ENCODE peak calls at places on chromosomes 13 and 19, in five cellular contexts. X, Y, M, W and F are unnamed samples. For H3K4me1, the result is how much of the 10 kb centered on the place peaks cover.

GRCh38 chr13:89726690-89727435 is 1620.6 kb upstream of the MIR17HG start:
- DNase-seq in Y (no peak), M (no peak), W (no peak), X (no peak), F (no peak)

GRCh38 chr19:1465191-1466016 is 13.6 kb downstream of the C19orf25 start:
- DNase-seq in W (no peak), X (peak), Y (no peak), M (peak), F (no peak)

GRCh38 chr19:45931055-45931454 is 16.5 kb upstream of the NANOS2 start:
- DNase-seq in X (no peak), W (no peak), Y (no peak), M (no peak), F (no peak)

GRCh38 chr19:19420570-19421301 is 15.3 kb downstream of the GATAD2A start:
- DNase-seq in M (no peak), X (no peak), W (no peak), Y (no peak), F (no peak)

GRCh38 chr19:48006762-48007161 is 12.3 kb downstream of the ELSPBP1 start:
- DNase-seq in Y (peak), X (no peak), W (no peak), M (peak), F (no peak)

GRCh38 chr13:37173214-37173613 is 67.8 kb upstream of the CSNK1A1L start:
- DNase-seq in M (peak), W (no peak), Y (no peak), X (no peak), F (no peak)

GRCh38 chr13:113864303-113864890 is 521 bp upstream of the GAS6 start:
- DNase-seq in W (peak), Y (no peak), M (no peak), X (no peak), F (no peak)

GRCh38 chr13:21676611-21677021 is 5.7 kb downstream of the FGF9 start:
- DNase-seq in X (peak), M (peak), W (no peak), Y (no peak), F (no peak)

GRCh38 chr19:6212403-6213265 is 67.1 kb downstream of the MLLT1 start:
- DNase-seq in M (no peak), X (no peak), Y (no peak), W (peak), F (no peak)

GRCh38 chr19:16957151-16957662 is 68.4 kb downstream of the F2RL3 start:
- DNase-seq in Y (no peak), X (no peak), W (no peak), M (no peak), F (no peak)

GRCh38 chr19:17733127-17733526 is 13.8 kb downstream of the MAP1S start:
- DNase-seq in X (no peak), M (no peak), Y (no peak), W (no peak), F (no peak)

GRCh38 chr13:84609716-84610115 is 727.4 kb upstream of the SLITRK1 start:
- DNase-seq in X (no peak), Y (no peak), M (no peak), W (no peak), F (no peak)

GRCh38 chr13:75607447-75607846 is 28.7 kb upstream of the LMO7 start:
- DNase-seq in W (no peak), M (peak), X (no peak), Y (no peak), F (no peak)

GRCh38 chr19:57317503-57317902 is 2.8 kb upstream of the ZNF543 start:
- DNase-seq in X (no peak), W (no peak), Y (no peak), M (peak), F (no peak)

GRCh38 chr13:28329395-28330158 is 165.4 kb downstream of the FLT1 start:
- DNase-seq in Y (no peak), X (no peak), W (no peak), M (no peak), F (no peak)

GRCh38 chr13:22848539-22849052 is 332.2 kb upstream of the SGCG start:
- DNase-seq in W (no peak), Y (no peak), M (peak), X (no peak), F (no peak)

GRCh38 chr13:99822820-99823219 is 148.7 kb downstream of the ZIC5 start:
- DNase-seq in M (no peak), W (no peak), Y (no peak), X (no peak), F (no peak)

GRCh38 chr19:42683917-42684513 is 56.3 kb downstream of the PSG3 start:
- DNase-seq in Y (peak), W (no peak), M (peak), X (no peak), F (no peak)

GRCh38 chr13:98014766-98015165 is 61.3 kb downstream of the IPO5 start:
- DNase-seq in M (no peak), Y (no peak), W (no peak), X (no peak), F (no peak)

GRCh38 chr13:95298971-95299627 is 2.2 kb downstream of the ABCC4 start:
- DNase-seq in M (no peak), W (no peak), Y (peak), X (no peak), F (no peak)

GRCh38 chr19:30095171-30095570 is 153.1 kb downstream of the URI1 start:
- DNase-seq in X (no peak), Y (no peak), W (no peak), M (no peak), F (no peak)

GRCh38 chr13:45951724-45952123 is 100.2 kb upstream of the SIAH3 start:
- DNase-seq in X (no peak), W (no peak), Y (no peak), M (no peak), F (no peak)

GRCh38 chr13:47239025-47239424 is 342.2 kb upstream of the HTR2A start:
- DNase-seq in M (no peak), W (no peak), Y (no peak), X (no peak), F (no peak)

GRCh38 chr19:38837656-38838121 is 6.1 kb upstream of the ECH1 start:
- DNase-seq in W (no peak), M (no peak), X (peak), Y (no peak), F (no peak)

GRCh38 chr13:50650936-50651638 is 192.4 kb downstream of the DLEU7 start:
- DNase-seq in Y (no peak), M (no peak), W (no peak), X (no peak), F (no peak)

GRCh38 chr13:65836066-65836465 is 1394.1 kb downstream of the PCDH9 start:
- DNase-seq in W (no peak), Y (no peak), M (no peak), X (no peak), F (no peak)

GRCh38 chr19:36113895-36114762 is 546 bp downstream of the POLR2I start:
- DNase-seq in W (peak), M (peak), Y (no peak), X (peak), F (peak)

GRCh38 chr19:33374406-33374703 is 846 bp downstream of the CEBPG start:
- DNase-seq in X (no peak), M (no peak), W (peak), Y (no peak), F (no peak)

GRCh38 chr13:59318320-59318930 is 845.3 kb downstream of the DIAPH3 start:
- DNase-seq in X (peak), M (peak), Y (peak), W (no peak), F (no peak)

GRCh38 chr13:48156466-48156865 is 61.6 kb upstream of the MED4 start:
- DNase-seq in M (peak), X (peak), W (peak), Y (peak), F (no peak)

GRCh38 chr13:26961890-26962615 is 201.5 kb upstream of the GPR12 start:
- DNase-seq in W (no peak), M (no peak), Y (no peak), X (peak), F (no peak)

GRCh38 chr19:33171916-33172359 is 22.2 kb upstream of the LRP3 start:
- DNase-seq in Y (no peak), W (no peak), X (no peak), M (no peak), F (no peak)

GRCh38 chr13:64758520-64758919 is 2471.6 kb downstream of the PCDH9 start:
- DNase-seq in W (no peak), M (peak), X (no peak), Y (no peak), F (no peak)

GRCh38 chr19:16013851-16014840 is 62.1 kb upstream of the TPM4 start:
- DNase-seq in M (no peak), W (no peak), Y (no peak), X (no peak), F (no peak)

GRCh38 chr19:42420055-42420544 is 7.1 kb downstream of the LIPE start:
- DNase-seq in Y (peak), W (no peak), X (peak), M (peak), F (no peak)

GRCh38 chr19:54390942-54391577 is 24.2 kb upstream of the TTYH1 start:
- DNase-seq in M (peak), Y (peak), W (no peak), X (peak), F (no peak)

GRCh38 chr19:7349231-7349591 is 474 bp downstream of the ARHGEF18 start:
- DNase-seq in X (no peak), W (peak), Y (no peak), M (no peak), F (no peak)

GRCh38 chr19:55676889-55677505 is 2.0 kb downstream of the EPN1 start:
- DNase-seq in X (no peak), W (no peak), Y (no peak), M (no peak), F (no peak)
- H3K4me1 ChIP-seq in X (half or more), W (half or more), Y (under half), M (under half), F (half or more)

DNA sequence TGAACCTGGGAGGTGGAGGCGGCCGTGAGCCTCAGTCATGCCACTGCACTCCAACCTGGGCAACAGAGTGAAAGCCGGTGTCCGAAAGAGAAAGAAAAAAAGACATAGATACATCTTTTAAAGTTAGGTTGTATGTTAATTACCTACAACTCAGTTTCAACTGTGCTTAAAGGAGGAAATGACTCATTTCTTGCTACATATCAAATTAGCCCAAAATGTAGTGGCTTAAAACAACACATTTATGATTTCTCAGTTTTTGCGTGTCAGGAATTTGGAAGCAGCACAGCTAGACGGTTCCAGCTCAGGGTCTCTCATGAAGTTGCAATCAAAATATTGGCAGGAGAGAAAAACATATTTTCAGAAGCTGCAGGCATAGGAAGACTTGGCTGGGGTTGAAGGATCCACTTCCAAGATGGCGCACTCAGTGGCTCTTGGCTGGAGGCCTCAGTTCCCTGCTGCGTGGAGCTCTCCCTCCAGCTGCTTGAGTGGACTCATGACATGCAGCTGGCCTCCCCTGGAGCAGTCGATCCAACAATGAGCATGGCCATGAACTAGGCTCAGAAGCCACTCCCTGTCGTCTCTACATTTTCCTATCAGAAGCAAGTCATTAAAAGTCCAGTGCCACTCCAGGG is 7.1 kb downstream of the LDLR start:
- DNase-seq in W (no peak), M (no peak), X (no peak), Y (no peak), F (no peak)
- TF ChIP-seq POLR2AphosphoS5 in W (no peak), M (no peak), X (no peak), Y (no peak), F (peak)

GRCh38 chr19:14366529-14366928 is 14.7 kb upstream of the ADGRE5 start:
- DNase-seq in Y (peak), X (peak), M (peak), W (peak), F (no peak)
- H3K4me1 ChIP-seq in Y (half or more), X (under half), M (under half), W (under half), F (under half)

GRCh38 chr19:50896591-50897190 is 14.5 kb downstream of the KLK4 start:
- DNase-seq in X (no peak), Y (peak), W (no peak), M (no peak), F (no peak)
- TF ChIP-seq POLR2AphosphoS5 in X (no peak), Y (no peak), W (no peak), M (no peak), F (no peak)

GRCh38 chr13:73819711-73820110 is 314.5 kb downstream of the KLF12 start:
- DNase-seq in W (no peak), M (no peak), X (no peak), Y (no peak), F (no peak)
- H3K4me1 ChIP-seq in W (under half), M (under half), X (under half), Y (under half), F (under half)

GRCh38 chr19:41264581-41265375 is 606 bp downstream of the HNRNPUL1 start:
- DNase-seq in X (peak), M (peak), Y (no peak), W (peak), F (no peak)
- TF ChIP-seq POLR2AphosphoS5 in X (no peak), M (peak), Y (no peak), W (no peak), F (no peak)

GRCh38 chr13:42272776-42273175 is 824 bp downstream of the AKAP11 start:
- DNase-seq in X (no peak), M (no peak), Y (no peak), W (no peak), F (no peak)
- H3K4me1 ChIP-seq in X (under half), M (under half), Y (under half), W (under half), F (under half)

GRCh38 chr19:10838377-10838776 is 2.4 kb upstream of the TMED1 start:
- DNase-seq in Y (no peak), W (no peak), M (no peak), X (no peak), F (no peak)

GRCh38 chr19:10835754-10836477 is at the start of gene TMED1:
- DNase-seq in W (peak), Y (peak), M (peak), X (peak), F (no peak)

GRCh38 chr19:10836478-10837325 is 690 bp upstream of the TMED1 start:
- DNase-seq in X (peak), M (peak), W (peak), Y (peak), F (no peak)

GRCh38 chr19:10842788-10843187 is 5.4 kb upstream of the C19orf38 start:
- DNase-seq in M (no peak), Y (no peak), W (no peak), X (no peak), F (no peak)

GRCh38 chr19:10839071-10840050 is 3.3 kb upstream of the TMED1 start:
- DNase-seq in Y (no peak), X (no peak), W (no peak), M (no peak), F (no peak)
- TF ChIP-seq POLR2AphosphoS5 in Y (no peak), X (no peak), W (no peak), M (no peak), F (no peak)

GRCh38 chr13:42279080-42279479 is 7.1 kb downstream of the AKAP11 start:
- DNase-seq in Y (no peak), W (no peak), X (no peak), M (no peak), F (no peak)
- H3K4me1 ChIP-seq in Y (under half), W (under half), X (under half), M (under half), F (under half)

DNA sequence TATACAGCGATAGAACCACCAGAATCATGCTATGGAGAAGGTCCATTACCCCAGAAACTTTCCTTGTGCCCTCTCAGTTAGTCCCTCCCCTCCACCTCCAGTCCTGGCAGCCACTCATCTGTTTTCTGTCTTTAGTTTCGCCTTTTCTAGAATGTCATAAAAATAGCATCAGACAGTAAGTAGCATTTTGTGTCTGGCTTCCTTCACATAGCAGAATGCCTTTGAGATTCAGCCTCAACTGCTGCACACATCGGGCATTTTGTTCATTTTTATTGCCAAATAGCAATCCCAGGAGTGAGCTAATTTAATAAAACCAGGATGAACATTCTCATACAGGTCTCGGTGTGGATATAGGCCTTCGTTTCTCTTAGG is 110.4 kb downstream of the COL4A2 start:
- DNase-seq in W (no peak), M (no peak), X (no peak), Y (no peak), F (no peak)
- TF ChIP-seq POLR2AphosphoS5 in W (no peak), M (no peak), X (no peak), Y (no peak), F (no peak)